ENCODE peak calls at places on chromosomes 7 and 10, in ten cellular contexts. A is NCI-H2081 treated with DMSO at 0.1 percent for 48 hours, O is EL, I is type B pancreatic cell, J is KG1, Y is hypothalamus, U is lower leg skin, G is globus pallidus, Z is sigmoid colon, H is KBM-7. W is an unnamed sample.

GRCh38 chr7:1531979-1532455 is 1.5 kb downstream of the MAFK start:
- DNase-seq in I (no peak), J (no peak), O (no peak), Y (no peak), G (no peak), Z (peak; percentile 74), A (no peak), H (no peak), U (no peak), W (no peak)

GRCh38 chr10:91415816-91416215 is 5.7 kb downstream of the HECTD2 start:
- DNase-seq in G (no peak), J (no peak), I (no peak), U (no peak), O (peak; percentile 10), A (no peak), Y (no peak), Z (no peak), H (no peak), W (no peak)

GRCh38 chr7:43693687-43694398 is 35.5 kb downstream of the COA1 start:
- DNase-seq in H (no peak), O (peak; percentile 92), I (no peak), G (no peak), Z (no peak), J (no peak), U (no peak), Y (no peak), A (no peak), W (no peak)

GRCh38 chr7:155467846-155468821 is 10.2 kb downstream of the EN2 start:
- DNase-seq in Z (no peak), I (no peak), H (no peak), Y (no peak), G (no peak), J (no peak), A (no peak), U (no peak), O (no peak), W (no peak)

GRCh38 chr7:147088916-147089315 is 972.3 kb downstream of the CNTNAP2 start:
- DNase-seq in O (peak; percentile 12), Y (no peak), H (no peak), U (no peak), A (no peak), G (no peak), J (no peak), Z (no peak), I (no peak), W (no peak)

GRCh38 chr10:84194424-84195043 is at the start of gene CDHR1:
- DNase-seq in J (no peak), Y (no peak), U (no peak), G (no peak), Z (peak; percentile 60), H (no peak), A (no peak), O (peak; percentile 14), I (no peak), W (no peak)

GRCh38 chr7:90474284-90475210 is 5.1 kb downstream of the PTTG1IP2 start:
- DNase-seq in A (no peak), Z (no peak), I (no peak), J (no peak), Y (no peak), O (peak; percentile 89), U (no peak), H (no peak), G (no peak), W (no peak)

GRCh38 chr10:50522908-50523307 is 100.8 kb downstream of the SGMS1 start:
- DNase-seq in H (no peak), Y (no peak), J (no peak), A (no peak), G (no peak), Z (no peak), O (no peak), U (no peak), I (no peak), W (no peak)

GRCh38 chr7:3979956-3980643 is 679.0 kb downstream of the SDK1 start:
- DNase-seq in H (no peak), J (no peak), O (no peak), I (no peak), G (no peak), Y (no peak), Z (no peak), U (no peak), A (no peak), W (no peak)

GRCh38 chr7:154777023-154777422 is 225.9 kb downstream of the PAXIP1 start:
- DNase-seq in Z (no peak), U (no peak), O (no peak), A (no peak), H (no peak), J (no peak), I (no peak), G (no peak), Y (no peak), W (peak; percentile 64)

GRCh38 chr10:132685921-132686680 is 99.8 kb downstream of the NKX6-2 start:
- DNase-seq in A (no peak), Z (peak; percentile 46), G (no peak), J (no peak), Y (no peak), U (no peak), I (peak; percentile 64), H (no peak), O (no peak), W (no peak)

GRCh38 chr10:77274046-77274795 is 363.4 kb downstream of the KCNMA1 start:
- DNase-seq in I (no peak), Z (peak; percentile 80), U (no peak), H (no peak), G (no peak), O (peak; percentile 87), J (no peak), Y (no peak), A (no peak), W (no peak)

GRCh38 chr7:78020131-78020873 is 221.7 kb downstream of the PHTF2 start:
- DNase-seq in J (peak; percentile 42), Z (peak; percentile 80), G (peak; percentile 88), Y (peak; percentile 43), O (peak; percentile 79), H (peak; percentile 75), I (no peak), U (peak; percentile 73), A (peak; percentile 59), W (no peak)

GRCh38 chr10:113687041-113687440 is 7.3 kb downstream of the CASP7 start:
- DNase-seq in U (no peak), I (no peak), Y (no peak), G (no peak), H (no peak), J (no peak), A (no peak), O (no peak), Z (no peak), W (no peak)

GRCh38 chr7:73706122-73707044 is 13.1 kb downstream of the STX1A start:
- DNase-seq in O (no peak), G (no peak), J (no peak), H (no peak), A (no peak), Z (no peak), U (no peak), I (no peak), Y (no peak), W (no peak)

GRCh38 chr7:50068850-50069551 is 24.0 kb downstream of the ZPBP start:
- DNase-seq in G (peak; percentile 26), Z (no peak), A (no peak), O (peak; percentile 33), H (peak; percentile 5), J (no peak), Y (no peak), I (no peak), U (peak; percentile 36), W (peak; percentile 26)

GRCh38 chr10:51937736-51938135 is 238.3 kb upstream of the CSTF2T start:
- DNase-seq in O (peak; percentile 13), J (no peak), Y (no peak), U (no peak), H (no peak), I (no peak), Z (no peak), A (no peak), G (no peak), W (no peak)

GRCh38 chr10:112949875-112950507 is at the start of gene TCF7L2:
- DNase-seq in G (peak; percentile 98), Z (peak; percentile 98), U (peak; percentile 96), I (peak; percentile 90), O (peak; percentile 98), J (peak; percentile 83), H (peak; percentile 92), A (peak; percentile 6), Y (peak; percentile 69), W (peak; percentile 36)

GRCh38 chr10:31526681-31527080 is 207.7 kb downstream of the ZEB1 start:
- DNase-seq in U (no peak), A (no peak), H (peak; percentile 53), J (no peak), Z (no peak), Y (no peak), I (no peak), G (no peak), O (peak; percentile 34), W (no peak)

GRCh38 chr10:132037676-132037975 is 28.1 kb upstream of the JAKMIP3 start:
- DNase-seq in U (no peak), A (no peak), Y (no peak), H (no peak), I (no peak), G (no peak), J (no peak), O (no peak), Z (no peak), W (no peak)

GRCh38 chr10:30166929-30167328 is 107.5 kb upstream of the JCAD start:
- DNase-seq in Y (no peak), O (peak; percentile 20), I (no peak), H (no peak), G (no peak), A (no peak), U (no peak), Z (no peak), J (no peak), W (no peak)

GRCh38 chr10:87559392-87559791 is 54.7 kb downstream of the MINPP1 start:
- DNase-seq in I (no peak), Y (no peak), U (no peak), G (no peak), Z (no peak), J (no peak), H (no peak), O (no peak), A (no peak), W (no peak)

GRCh38 chr10:120630266-120630665 is 173.2 kb downstream of the PLPP4 start:
- DNase-seq in J (no peak), I (no peak), Y (no peak), G (no peak), A (no peak), O (no peak), U (no peak), Z (no peak), H (no peak), W (no peak)

GRCh38 chr10:112278871-112279270 is 4.3 kb upstream of the TECTB start:
- DNase-seq in Z (no peak), H (no peak), I (no peak), O (no peak), J (no peak), G (peak; percentile 26), Y (no peak), A (no peak), U (no peak), W (no peak)

GRCh38 chr7:53504914-53505313 is 469.5 kb downstream of the POM121L12 start:
- DNase-seq in O (no peak), Y (no peak), Z (no peak), H (no peak), U (no peak), G (no peak), J (no peak), I (no peak), A (no peak), W (no peak)

GRCh38 chr10:82949816-82950575 is 1075.0 kb downstream of the NRG3 start:
- DNase-seq in A (no peak), Y (no peak), J (no peak), U (no peak), H (no peak), G (no peak), I (no peak), O (no peak), Z (no peak), W (no peak)

GRCh38 chr10:70956029-70956759 is 67.8 kb upstream of the PCBD1 start:
- DNase-seq in G (no peak), H (peak; percentile 11), O (no peak), J (no peak), I (no peak), U (no peak), A (no peak), Y (no peak), Z (no peak), W (no peak)

GRCh38 chr10:124350806-124351205 is 67.9 kb downstream of the OAT start:
- DNase-seq in Z (peak; percentile 44), Y (no peak), A (no peak), O (no peak), H (no peak), U (no peak), J (no peak), G (no peak), I (no peak), W (no peak)